ENCODE peak calls at places on chromosomes 6 and 20, in five cellular contexts. O is endothelial cell of umbilical vein, Y is thyroid gland, X is transverse colon, S is H54. R is an unnamed sample.

GRCh38 chr6:57305754-57306153 is 11.7 kb upstream of the PRIM2 start:
- DNase-seq in O (no peak), X (no peak), S (no peak), Y (no peak), R (no peak)

GRCh38 chr6:3337521-3338350 is 79.0 kb downstream of the PSMG4 start:
- DNase-seq in S (peak; percentile 69), Y (no peak), X (no peak), O (peak; percentile 67), R (no peak)

GRCh38 chr20:14406495-14406894 is 69.1 kb upstream of the FLRT3 start:
- DNase-seq in S (no peak), Y (no peak), X (no peak), O (no peak), R (no peak)

GRCh38 chr6:151747890-151748289 is 59.6 kb upstream of the ESR1 start:
- DNase-seq in O (no peak), S (no peak), Y (no peak), X (no peak), R (no peak)

GRCh38 chr6:109595998-109596397 is 95.0 kb downstream of the AK9 start:
- DNase-seq in O (peak; percentile 50), X (no peak), Y (peak; percentile 8), S (no peak), R (no peak)

GRCh38 chr20:53897884-53898557 is 172.4 kb downstream of the BCAS1 start:
- DNase-seq in X (no peak), Y (no peak), S (no peak), O (peak; percentile 89), R (no peak)

GRCh38 chr20:828987-829386 is 4.5 kb upstream of the FAM110A start:
- DNase-seq in O (no peak), Y (no peak), X (peak; percentile 8), S (no peak), R (peak; percentile 5)

GRCh38 chr20:7692478-7692877 is 247.8 kb downstream of the HAO1 start:
- DNase-seq in Y (no peak), X (no peak), O (no peak), S (no peak), R (no peak)

GRCh38 chr6:111057074-111057752 is 30.1 kb upstream of the SLC16A10 start:
- DNase-seq in O (peak; percentile 49), X (peak; percentile 21), Y (peak; percentile 14), S (peak; percentile 12), R (no peak)

GRCh38 chr6:145626857-145627256 is 108.5 kb downstream of the EPM2A start:
- DNase-seq in O (peak; percentile 8), X (no peak), Y (no peak), S (no peak), R (no peak)

GRCh38 chr6:163199371-163199770 is 215.1 kb upstream of the QKI start:
- DNase-seq in S (no peak), Y (no peak), X (no peak), O (no peak), R (no peak)

GRCh38 chr20:38769376-38770295 is 21.4 kb downstream of the ACTR5 start:
- DNase-seq in S (no peak), O (no peak), Y (no peak), X (no peak), R (no peak)
- TF ChIP-seq POLR2A in S (no peak), O (no peak), Y (no peak), X (no peak), R (no peak)

GRCh38 chr6:113632220-113632864 is 224.8 kb upstream of the MARCKS start:
- DNase-seq in X (peak; percentile 54), S (peak; percentile 23), O (peak; percentile 99), Y (no peak), R (peak; percentile 20)
- TF ChIP-seq POLR2A in X (peak; percentile 17), S (peak; percentile 27), O (no peak), Y (no peak), R (no peak)

DNA sequence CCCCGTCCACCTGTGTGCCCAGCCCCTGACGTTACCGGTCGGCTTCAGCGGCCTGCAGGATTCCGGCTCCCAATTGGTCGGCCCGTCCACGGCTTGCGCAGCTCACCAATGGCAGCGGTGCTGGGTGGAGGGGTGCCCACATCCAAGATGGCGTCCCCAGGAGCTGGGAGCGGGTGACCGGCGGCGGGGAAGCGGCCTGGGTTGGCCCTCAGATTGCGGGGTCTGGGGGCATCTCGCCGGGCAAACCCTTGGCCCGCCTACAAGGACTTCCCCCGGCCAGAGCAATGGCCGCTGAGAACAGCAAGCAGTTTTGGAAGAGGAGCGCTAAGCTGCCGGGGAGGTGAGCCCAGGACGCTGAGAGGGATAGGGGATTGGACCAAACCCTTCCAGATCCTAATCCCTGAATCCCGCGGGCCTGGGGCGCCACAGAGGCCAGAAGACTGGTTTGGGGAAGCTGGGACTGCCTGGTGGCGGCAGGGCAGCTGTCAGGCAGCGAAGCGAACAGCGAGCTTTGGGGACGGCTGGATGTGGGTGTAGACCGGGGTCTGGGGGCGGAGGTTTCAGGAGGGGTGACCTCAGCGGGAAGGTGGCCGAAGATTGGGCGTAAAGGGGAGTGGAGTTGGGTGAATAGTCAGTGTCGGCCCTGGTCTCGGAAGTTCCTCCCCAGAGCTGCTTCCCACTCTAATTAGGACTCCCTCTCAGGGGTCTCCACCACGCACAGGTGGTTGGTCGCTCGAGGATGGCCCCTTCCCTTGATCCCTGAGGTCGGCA is at the start of the genes TBC1D22B and TMEM217:
- DNase-seq in S (peak; percentile 92), X (peak; percentile 98), Y (peak; percentile 98), O (peak; percentile 96), R (peak; percentile 98)
- TF ChIP-seq POLR2A in S (peak; percentile 74), X (peak; percentile 80), Y (peak; percentile 31), O (peak; percentile 64), R (peak; percentile 62)

GRCh38 chr20:23475395-23475794 is 15.5 kb upstream of the CST8 start:
- DNase-seq in S (no peak), O (no peak), Y (no peak), X (no peak), R (no peak)

GRCh38 chr20:23479043-23479442 is 11.9 kb upstream of the CST8 start:
- DNase-seq in X (no peak), S (no peak), Y (no peak), O (no peak), R (no peak)

GRCh38 chr20:23476015-23476754 is 14.7 kb upstream of the CST8 start:
- DNase-seq in S (no peak), X (no peak), O (no peak), Y (no peak), R (no peak)

GRCh38 chr20:23482138-23482537 is 8.8 kb upstream of the CST8 start:
- DNase-seq in Y (no peak), X (no peak), O (no peak), S (no peak), R (no peak)

GRCh38 chr20:23477223-23477622 is 13.7 kb upstream of the CST8 start:
- DNase-seq in X (no peak), S (no peak), O (no peak), Y (no peak), R (no peak)
- TF ChIP-seq POLR2A in X (no peak), S (no peak), O (no peak), Y (no peak), R (no peak)